ENCODE peak calls at places on chromosomes 5 and 9, in eight cellular contexts. One of them, this sample, is unnamed.

GRCh38 chr5:160083501-160083900 is 35.7 kb downstream of the PWWP2A start:
- DNase-seq in PC-3: peak
- DNase-seq in HCT116: no peak
- DNase-seq in left ventricle myocardium inferior: no peak
- DNase-seq in sigmoid colon: no peak
- DNase-seq in A549: peak
- DNase-seq in endodermal cell: no peak
- DNase-seq in CD8-positive, alpha-beta memory T cell: no peak
- DNase-seq in this sample: no peak

GRCh38 chr9:117343416-117343815 is 71.4 kb downstream of the ASTN2 start:
- DNase-seq in PC-3: no peak
- DNase-seq in endodermal cell: no peak
- DNase-seq in HCT116: no peak
- DNase-seq in left ventricle myocardium inferior: no peak
- DNase-seq in CD8-positive, alpha-beta memory T cell: no peak
- DNase-seq in A549: no peak
- DNase-seq in sigmoid colon: no peak
- DNase-seq in this sample: peak

GRCh38 chr5:145294321-145294720 is 540.8 kb downstream of the PRELID2 start:
- DNase-seq in HCT116: no peak
- DNase-seq in CD8-positive, alpha-beta memory T cell: no peak
- DNase-seq in sigmoid colon: no peak
- DNase-seq in A549: no peak
- DNase-seq in endodermal cell: no peak
- DNase-seq in PC-3: no peak
- DNase-seq in left ventricle myocardium inferior: no peak
- DNase-seq in this sample: no peak

GRCh38 chr9:124527781-124528180 is 20.6 kb upstream of the NR5A1 start:
- DNase-seq in HCT116: no peak
- DNase-seq in left ventricle myocardium inferior: no peak
- DNase-seq in PC-3: peak
- DNase-seq in sigmoid colon: no peak
- DNase-seq in A549: no peak
- DNase-seq in CD8-positive, alpha-beta memory T cell: no peak
- DNase-seq in endodermal cell: no peak
- DNase-seq in this sample: no peak

GRCh38 chr9:69346596-69347390 is 21.8 kb downstream of the ENTREP1 start:
- DNase-seq in left ventricle myocardium inferior: no peak
- DNase-seq in A549: no peak
- DNase-seq in PC-3: peak
- DNase-seq in endodermal cell: no peak
- DNase-seq in sigmoid colon: no peak
- DNase-seq in HCT116: no peak
- DNase-seq in CD8-positive, alpha-beta memory T cell: no peak
- DNase-seq in this sample: no peak

GRCh38 chr9:92609142-92609500 is 60.8 kb downstream of the IPPK start:
- DNase-seq in A549: no peak
- DNase-seq in left ventricle myocardium inferior: no peak
- DNase-seq in endodermal cell: no peak
- DNase-seq in HCT116: no peak
- DNase-seq in CD8-positive, alpha-beta memory T cell: no peak
- DNase-seq in PC-3: no peak
- DNase-seq in sigmoid colon: no peak
- DNase-seq in this sample: no peak

GRCh38 chr5:122182491-122182921 is 53.2 kb downstream of the ZNF474 start:
- DNase-seq in endodermal cell: peak
- DNase-seq in A549: no peak
- DNase-seq in sigmoid colon: peak
- DNase-seq in CD8-positive, alpha-beta memory T cell: no peak
- DNase-seq in PC-3: peak
- DNase-seq in HCT116: no peak
- DNase-seq in left ventricle myocardium inferior: peak
- DNase-seq in this sample: no peak

GRCh38 chr9:79408617-79409016 is 163.1 kb upstream of the TLE4 start:
- DNase-seq in PC-3: no peak
- DNase-seq in A549: no peak
- DNase-seq in CD8-positive, alpha-beta memory T cell: no peak
- DNase-seq in sigmoid colon: no peak
- DNase-seq in endodermal cell: no peak
- DNase-seq in HCT116: no peak
- DNase-seq in left ventricle myocardium inferior: no peak
- DNase-seq in this sample: no peak

GRCh38 chr5:149771216-149771973 is 41.3 kb downstream of the PPARGC1B start:
- DNase-seq in sigmoid colon: no peak
- DNase-seq in CD8-positive, alpha-beta memory T cell: no peak
- DNase-seq in PC-3: no peak
- DNase-seq in left ventricle myocardium inferior: peak
- DNase-seq in A549: no peak
- DNase-seq in endodermal cell: no peak
- DNase-seq in HCT116: no peak
- DNase-seq in this sample: no peak

DNA sequence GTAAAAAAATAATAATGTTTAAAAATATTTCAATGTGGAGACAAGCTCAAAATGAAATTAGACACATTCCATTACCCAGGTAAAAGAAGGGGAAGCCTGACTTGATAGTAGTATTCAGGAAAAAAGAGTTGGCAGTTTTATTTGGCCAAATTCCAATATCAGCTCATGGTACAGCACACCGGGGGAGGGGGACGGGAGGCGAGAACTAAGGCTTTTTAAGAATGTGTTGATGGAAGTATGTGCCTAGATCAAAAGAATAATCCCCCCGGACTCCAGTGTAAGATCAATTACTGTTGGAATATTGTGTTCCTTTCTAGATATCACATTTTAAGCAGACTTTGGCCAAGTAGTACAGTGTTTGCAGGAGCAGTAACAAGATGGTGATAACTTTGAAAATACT is 98.4 kb upstream of the ERBIN start:
- DNase-seq in PC-3: no peak
- DNase-seq in left ventricle myocardium inferior: no peak
- DNase-seq in HCT116: no peak
- DNase-seq in A549: no peak
- DNase-seq in sigmoid colon: no peak
- DNase-seq in CD8-positive, alpha-beta memory T cell: no peak
- DNase-seq in endodermal cell: no peak
- DNase-seq in this sample: no peak
- H3K27ac ChIP-seq in PC-3: no peak
- H3K27ac ChIP-seq in left ventricle myocardium inferior: no peak
- H3K27ac ChIP-seq in HCT116: no peak
- H3K27ac ChIP-seq in A549: no peak
- H3K27ac ChIP-seq in sigmoid colon: no peak
- H3K27ac ChIP-seq in CD8-positive, alpha-beta memory T cell: no peak
- H3K27ac ChIP-seq in endodermal cell: no peak
- H3K27ac ChIP-seq in this sample: no peak

GRCh38 chr5:67013719-67014118 is 182.9 kb downstream of the CD180 start:
- DNase-seq in CD8-positive, alpha-beta memory T cell: no peak
- DNase-seq in endodermal cell: no peak
- DNase-seq in HCT116: no peak
- DNase-seq in sigmoid colon: no peak
- DNase-seq in left ventricle myocardium inferior: no peak
- DNase-seq in PC-3: no peak
- DNase-seq in A549: no peak
- DNase-seq in this sample: no peak
- H3K27ac ChIP-seq in CD8-positive, alpha-beta memory T cell: no peak
- H3K27ac ChIP-seq in endodermal cell: no peak
- H3K27ac ChIP-seq in HCT116: no peak
- H3K27ac ChIP-seq in sigmoid colon: no peak
- H3K27ac ChIP-seq in left ventricle myocardium inferior: peak
- H3K27ac ChIP-seq in PC-3: peak
- H3K27ac ChIP-seq in A549: no peak
- H3K27ac ChIP-seq in this sample: peak

DNA sequence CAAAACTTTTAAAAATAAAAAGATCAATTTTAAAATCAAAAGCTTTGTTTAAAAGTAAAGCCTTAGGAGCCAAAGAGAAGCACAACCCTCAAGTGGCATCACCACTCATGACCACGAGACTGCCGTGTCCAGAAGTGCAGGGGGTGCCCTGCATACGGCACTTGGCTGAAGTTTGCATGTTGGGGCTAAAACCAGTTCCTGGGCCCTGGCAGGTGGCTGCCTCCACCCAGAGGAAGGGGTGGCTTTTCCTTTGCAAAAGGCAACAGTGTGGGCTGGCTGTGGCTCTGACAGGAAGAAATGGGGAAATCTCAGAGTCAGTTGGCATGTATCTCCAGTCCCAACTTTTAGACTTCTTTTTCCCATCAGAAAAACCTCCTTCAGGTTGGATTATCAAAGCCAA is 15.2 kb downstream of the TRMO start:
- DNase-seq in left ventricle myocardium inferior: no peak
- DNase-seq in PC-3: no peak
- DNase-seq in sigmoid colon: no peak
- DNase-seq in endodermal cell: no peak
- DNase-seq in A549: no peak
- DNase-seq in CD8-positive, alpha-beta memory T cell: peak
- DNase-seq in HCT116: no peak
- DNase-seq in this sample: no peak
- H3K27ac ChIP-seq in left ventricle myocardium inferior: peak
- H3K27ac ChIP-seq in PC-3: no peak
- H3K27ac ChIP-seq in sigmoid colon: no peak
- H3K27ac ChIP-seq in endodermal cell: no peak
- H3K27ac ChIP-seq in A549: no peak
- H3K27ac ChIP-seq in CD8-positive, alpha-beta memory T cell: peak
- H3K27ac ChIP-seq in HCT116: no peak
- H3K27ac ChIP-seq in this sample: no peak

DNA sequence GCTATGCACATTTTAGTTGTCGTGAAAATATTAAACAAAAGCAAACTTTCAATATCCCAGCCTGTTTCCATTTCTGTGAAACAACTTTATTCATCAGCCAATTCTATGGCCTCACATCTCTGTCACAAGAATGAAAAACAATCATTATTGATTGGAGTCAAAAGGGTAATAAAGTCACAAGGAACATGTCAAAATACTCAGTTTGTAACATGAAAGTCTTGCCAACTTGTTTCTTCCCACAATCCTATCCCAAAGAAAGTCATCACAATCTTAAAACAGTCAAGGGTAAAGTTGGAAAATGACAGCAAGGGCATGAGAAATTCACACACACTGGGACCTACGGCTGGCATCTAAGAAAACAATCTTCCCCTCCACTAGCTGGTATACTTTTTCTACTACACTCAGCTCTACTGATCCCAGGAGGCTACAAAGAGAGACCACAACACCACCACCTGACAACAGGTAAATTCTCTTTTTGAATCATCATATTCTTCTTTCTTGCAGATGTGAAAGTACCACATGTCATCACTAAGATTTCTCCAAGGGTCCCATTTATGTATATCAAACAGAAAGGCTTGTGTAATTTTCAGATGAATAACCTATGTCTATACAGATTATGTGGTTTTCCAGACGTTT is 25.3 kb downstream of the PUM3 start:
- DNase-seq in HCT116: no peak
- DNase-seq in left ventricle myocardium inferior: no peak
- DNase-seq in A549: no peak
- DNase-seq in sigmoid colon: no peak
- DNase-seq in CD8-positive, alpha-beta memory T cell: no peak
- DNase-seq in endodermal cell: no peak
- DNase-seq in PC-3: no peak
- DNase-seq in this sample: no peak
- H3K27ac ChIP-seq in HCT116: no peak
- H3K27ac ChIP-seq in left ventricle myocardium inferior: peak
- H3K27ac ChIP-seq in A549: peak
- H3K27ac ChIP-seq in sigmoid colon: peak
- H3K27ac ChIP-seq in CD8-positive, alpha-beta memory T cell: no peak
- H3K27ac ChIP-seq in endodermal cell: no peak
- H3K27ac ChIP-seq in PC-3: no peak
- H3K27ac ChIP-seq in this sample: no peak